ENCODE peak calls at places on chromosomes 12 and 14, in ten cellular contexts. J, G, R, L, V, B, K, P, A and D are unnamed samples.

GRCh38 chr14:105087308-105087962 is 22.2 kb upstream of the GPR132 start:
- DNase-seq in J (no peak), G (no peak), R (peak), L (no peak), V (no peak), B (peak), K (peak), P (peak), A (no peak), D (no peak)

GRCh38 chr12:3204143-3204542 is 127.0 kb downstream of the TSPAN9 start:
- DNase-seq in J (no peak), G (no peak), R (no peak), L (no peak), V (no peak), B (no peak), K (no peak), P (no peak), A (no peak), D (peak)

GRCh38 chr14:31936100-31936499 is 141.0 kb upstream of the ARHGAP5 start:
- DNase-seq in J (no peak), G (no peak), R (no peak), L (no peak), V (no peak), B (no peak), K (no peak), P (no peak), A (no peak), D (no peak)

GRCh38 chr12:106131671-106132070 is 7.1 kb downstream of the NUAK1 start:
- DNase-seq in J (no peak), G (no peak), R (peak), L (no peak), V (no peak), B (peak), K (peak), P (no peak), A (no peak), D (no peak)

GRCh38 chr14:71321556-71322315 is 414.5 kb downstream of the PCNX1 start:
- DNase-seq in J (no peak), G (peak), R (no peak), L (no peak), V (no peak), B (peak), K (peak), P (peak), A (peak), D (peak)

GRCh38 chr12:123733243-123733642 is 21.1 kb downstream of the ATP6V0A2 start:
- DNase-seq in J (no peak), G (no peak), R (no peak), L (no peak), V (no peak), B (no peak), K (no peak), P (no peak), A (no peak), D (no peak)

GRCh38 chr14:28759056-28759657 is 7.4 kb upstream of the FOXG1 start:
- DNase-seq in J (no peak), G (peak), R (no peak), L (no peak), V (no peak), B (no peak), K (no peak), P (no peak), A (no peak), D (no peak)

GRCh38 chr12:64066052-64066451 is 156.0 kb downstream of the KICS2 start:
- DNase-seq in J (no peak), G (no peak), R (no peak), L (no peak), V (no peak), B (no peak), K (no peak), P (no peak), A (no peak), D (no peak)

GRCh38 chr12:116222358-116222757 is 55.1 kb downstream of the MED13L start:
- DNase-seq in J (no peak), G (peak), R (peak), L (peak), V (peak), B (peak), K (peak), P (peak), A (no peak), D (peak)

GRCh38 chr12:64826234-64826633 is 1.8 kb downstream of the TBC1D30 start:
- DNase-seq in J (no peak), G (peak), R (peak), L (no peak), V (no peak), B (peak), K (peak), P (peak), A (no peak), D (peak)

GRCh38 chr14:101706509-101707284 is 54.8 kb upstream of the PPP2R5C start:
- DNase-seq in J (no peak), G (no peak), R (no peak), L (no peak), V (no peak), B (no peak), K (no peak), P (no peak), A (no peak), D (no peak)

GRCh38 chr14:35435177-35435576 is 30.6 kb upstream of the NFKBIA start:
- DNase-seq in J (no peak), G (no peak), R (no peak), L (no peak), V (no peak), B (peak), K (no peak), P (no peak), A (no peak), D (no peak)

GRCh38 chr12:124837958-124838803 is 25.5 kb downstream of the SCARB1 start:
- DNase-seq in J (no peak), G (peak), R (peak), L (no peak), V (no peak), B (peak), K (peak), P (peak), A (no peak), D (peak)

GRCh38 chr12:115461401-115461800 is 777.4 kb upstream of the TBX3 start:
- DNase-seq in J (no peak), G (no peak), R (no peak), L (no peak), V (no peak), B (no peak), K (no peak), P (no peak), A (no peak), D (no peak)

GRCh38 chr12:87812711-87813110 is 216.5 kb downstream of the C12orf50 start:
- DNase-seq in J (no peak), G (no peak), R (no peak), L (no peak), V (no peak), B (peak), K (no peak), P (no peak), A (no peak), D (no peak)

GRCh38 chr14:97065305-97066067 is 268.3 kb downstream of the VRK1 start:
- DNase-seq in J (no peak), G (no peak), R (no peak), L (no peak), V (no peak), B (no peak), K (no peak), P (no peak), A (no peak), D (no peak)

GRCh38 chr12:53219116-53219955 is 12.3 kb upstream of the ITGB7 start:
- DNase-seq in J (no peak), G (peak), R (no peak), L (no peak), V (no peak), B (no peak), K (peak), P (no peak), A (no peak), D (no peak)

GRCh38 chr14:24734917-24735500 is 101.0 kb upstream of the GZMB start:
- DNase-seq in J (no peak), G (peak), R (no peak), L (peak), V (no peak), B (peak), K (peak), P (no peak), A (no peak), D (peak)

GRCh38 chr14:50978888-50979287 is 34.6 kb upstream of the PYGL start:
- DNase-seq in J (no peak), G (no peak), R (no peak), L (no peak), V (no peak), B (no peak), K (no peak), P (no peak), A (no peak), D (no peak)

GRCh38 chr12:2765608-2766007 is 29.2 kb upstream of the FKBP4 start:
- DNase-seq in J (no peak), G (no peak), R (no peak), L (no peak), V (no peak), B (no peak), K (no peak), P (no peak), A (no peak), D (no peak)

GRCh38 chr12:116559330-116560080 is at the start of gene MAP1LC3B2:
- DNase-seq in J (peak), G (peak), R (no peak), L (peak), V (peak), B (peak), K (peak), P (peak), A (peak), D (no peak)

GRCh38 chr14:36518031-36518585 is 1.9 kb downstream of the NKX2-1 start:
- DNase-seq in J (no peak), G (no peak), R (no peak), L (no peak), V (no peak), B (no peak), K (no peak), P (no peak), A (no peak), D (peak)

GRCh38 chr12:48602192-48602989 is 32.5 kb upstream of the LALBA start:
- DNase-seq in J (no peak), G (no peak), R (no peak), L (no peak), V (no peak), B (no peak), K (no peak), P (no peak), A (no peak), D (no peak)

GRCh38 chr14:104134061-104134965 is 4.1 kb upstream of the KIF26A start:
- DNase-seq in J (no peak), G (no peak), R (no peak), L (no peak), V (no peak), B (no peak), K (no peak), P (no peak), A (no peak), D (no peak)

GRCh38 chr14:70317969-70318634 is 41.4 kb downstream of the COX16 start:
- DNase-seq in J (no peak), G (peak), R (no peak), L (no peak), V (no peak), B (peak), K (peak), P (no peak), A (no peak), D (no peak)